ENCODE peak calls at places on chromosomes 4 and X, in four cellular contexts. T, O, S and C are unnamed samples.

GRCh38 chr4:85402371-85402770 is 72.6 kb upstream of the ARHGAP24 start:
- DNase-seq in S (no peak), O (no peak), T (peak), C (no peak)

GRCh38 chr4:173025131-173025530 is 143.5 kb upstream of the GALNT7 start:
- DNase-seq in T (peak), S (peak), O (no peak), C (peak)

GRCh38 chr4:184255361-184255760 is 37.7 kb upstream of the ENPP6 start:
- DNase-seq in S (no peak), T (no peak), O (no peak), C (no peak)

GRCh38 chr4:3873446-3874415 is 107.5 kb downstream of the ADRA2C start:
- DNase-seq in S (no peak), O (no peak), T (no peak), C (no peak)

GRCh38 chrX:153970398-153971123 is 1.1 kb downstream of the HCFC1 start:
- DNase-seq in T (peak), S (no peak), O (no peak), C (peak)

GRCh38 chr4:146029147-146029546 is 90.5 kb upstream of the ZNF827 start:
- DNase-seq in S (no peak), O (no peak), T (no peak), C (no peak)

GRCh38 chr4:2799444-2799911 is 6.6 kb downstream of the SH3BP2 start:
- DNase-seq in T (no peak), S (no peak), O (no peak), C (no peak)

GRCh38 chr4:143482753-143483362 is 30.6 kb upstream of the SMARCA5 start:
- DNase-seq in T (peak), O (no peak), S (peak), C (peak)

GRCh38 chrX:106247162-106247561 is 79.1 kb downstream of the PWWP3B start:
- DNase-seq in O (no peak), S (peak), T (no peak), C (no peak)

GRCh38 chr4:14532436-14532835 is 469.8 kb upstream of the CPEB2 start:
- DNase-seq in T (no peak), S (no peak), O (no peak), C (no peak)

GRCh38 chr4:55426518-55426917 is 30.8 kb downstream of the TMEM165 start:
- DNase-seq in O (no peak), S (no peak), T (no peak), C (no peak)

GRCh38 chr4:165355900-165356300 is 22.9 kb upstream of the CPE start:
- DNase-seq in T (peak), O (no peak), S (peak), C (peak)

GRCh38 chr4:149914521-149915115 is 99.0 kb upstream of the IQCM start:
- DNase-seq in T (peak), S (peak), O (peak), C (peak)

GRCh38 chr4:7649411-7649740 is 214.6 kb upstream of the PSAPL1 start:
- DNase-seq in O (no peak), T (no peak), S (no peak), C (no peak)

GRCh38 chr4:94653095-94653649 is 104.6 kb upstream of the BMPR1B start:
- DNase-seq in S (no peak), T (no peak), O (no peak), C (peak)

GRCh38 chr4:9762823-9763475 is 18.5 kb upstream of the DRD5 start:
- DNase-seq in S (peak), T (peak), O (peak), C (peak)

GRCh38 chr4:139299536-139299935 is 1.8 kb upstream of the NAA15 start:
- DNase-seq in S (no peak), T (peak), O (no peak), C (no peak)

GRCh38 chrX:40415675-40416074 is 165.1 kb upstream of the ATP6AP2 start:
- DNase-seq in T (no peak), S (no peak), O (no peak), C (no peak)

DNA sequence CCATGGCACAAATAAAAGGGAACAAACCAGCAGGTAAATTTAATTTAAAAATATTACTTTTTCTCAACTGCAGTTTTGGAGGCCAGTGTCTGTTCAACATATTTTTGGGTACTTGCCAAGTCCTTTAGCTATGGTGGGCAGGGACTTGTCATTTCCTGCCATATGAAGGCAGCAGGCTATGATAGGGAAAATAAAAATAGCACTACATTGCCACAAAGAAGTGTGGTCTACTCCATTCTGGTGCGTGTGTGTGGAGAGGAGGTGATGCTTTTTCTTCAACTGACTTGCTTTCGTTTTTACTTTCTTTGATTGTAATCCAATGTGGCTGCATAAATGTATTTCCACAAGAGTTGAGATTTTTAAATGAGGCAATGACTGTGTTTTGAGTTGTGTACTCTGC is 17.2 kb downstream of the GPR174 start:
- DNase-seq in T (no peak), O (no peak), S (no peak), C (peak)
- TF ChIP-seq POLR2A in T (no peak), O (no peak), S (no peak), C (no peak)

GRCh38 chr4:111636961-111637556 is 508.2 kb upstream of the FAM241A start:
- DNase-seq in T (no peak), O (no peak), S (no peak), C (no peak)

GRCh38 chr4:111630705-111631104 is 514.5 kb upstream of the FAM241A start:
- DNase-seq in S (peak), O (no peak), T (peak), C (no peak)

GRCh38 chr4:111631157-111631999 is 513.9 kb upstream of the FAM241A start:
- DNase-seq in O (no peak), S (peak), T (peak), C (no peak)

GRCh38 chr4:111633663-111634266 is 511.5 kb upstream of the FAM241A start:
- DNase-seq in T (no peak), S (no peak), O (no peak), C (no peak)

GRCh38 chr4:111632752-111633151 is 512.5 kb upstream of the FAM241A start:
- DNase-seq in S (no peak), T (peak), O (no peak), C (no peak)
- TF ChIP-seq POLR2A in S (no peak), T (no peak), O (no peak), C (no peak)

GRCh38 chr4:99947608-99948007 is 1.2 kb upstream of the DNAJB14 start:
- DNase-seq in O (no peak), T (no peak), S (no peak), C (peak)

GRCh38 chr4:99950913-99951254 is 809 bp upstream of the H2AZ1 start:
- DNase-seq in O (no peak), S (no peak), T (no peak), C (no peak)

GRCh38 chr4:99947190-99947578 is 766 bp upstream of the DNAJB14 start:
- DNase-seq in S (no peak), T (no peak), O (no peak), C (no peak)

GRCh38 chr4:99949999-99950912 is at the start of gene H2AZ1:
- DNase-seq in S (peak), O (peak), T (peak), C (peak)

GRCh38 chr4:99949034-99949998 is 759 bp downstream of the H2AZ1 start:
- DNase-seq in S (peak), T (peak), O (peak), C (peak)
- TF ChIP-seq POLR2A in S (peak), T (no peak), O (no peak), C (peak)

GRCh38 chr4:140764785-140765392 is 8.7 kb upstream of the TBC1D9 start:
- DNase-seq in T (no peak), O (no peak), S (no peak), C (no peak)
- TF ChIP-seq POLR2A in T (no peak), O (no peak), S (no peak), C (no peak)